ENCODE peak calls at places on chromosomes 7 and 10, in four cellular contexts. L is K562, P is HepG2, O is GM12878. I is an unnamed sample.

GRCh38 chr7:106773228-106773627 is 91.9 kb upstream of the PIK3CG start:
- DNase-seq in O (no peak), P (no peak), L (no peak), I (no peak)

GRCh38 chr10:123463176-123463575 is 203.0 kb upstream of the GPR26 start:
- DNase-seq in P (no peak), O (no peak), L (no peak), I (no peak)

GRCh38 chr7:80725181-80725611 is 86.8 kb downstream of the CD36 start:
- DNase-seq in L (no peak), O (no peak), P (no peak), I (no peak)

GRCh38 chr10:3772349-3773222 is 12.4 kb downstream of the KLF6 start:
- DNase-seq in P (no peak), L (no peak), O (no peak), I (no peak)

GRCh38 chr7:121503039-121503438 is 106.9 kb upstream of the FAM3C start:
- DNase-seq in O (no peak), P (no peak), L (no peak), I (no peak)

GRCh38 chr10:42809670-42810069 is 27.1 kb downstream of the BMS1 start:
- DNase-seq in P (no peak), L (no peak), O (no peak), I (no peak)

GRCh38 chr10:29306688-29307087 is 17.8 kb downstream of the LYZL1 start:
- DNase-seq in L (no peak), O (no peak), P (no peak), I (no peak)

GRCh38 chr7:140284062-140284461 is 107.3 kb upstream of the KDM7A start:
- DNase-seq in L (no peak), P (no peak), O (no peak), I (no peak)

GRCh38 chr7:101728128-101728527 is 89.3 kb upstream of the CUX1 start:
- DNase-seq in O (no peak), P (no peak), L (no peak), I (no peak)

GRCh38 chr10:110523736-110524135 is 26.0 kb downstream of the DUSP5 start:
- DNase-seq in L (no peak), O (no peak), P (no peak), I (no peak)

GRCh38 chr10:46526682-46527038 is 29.8 kb downstream of the GPRIN2 start:
- DNase-seq in O (no peak), L (no peak), P (no peak), I (peak)

GRCh38 chr10:117320050-117320665 is 55.1 kb downstream of the PDZD8 start:
- DNase-seq in L (peak), O (no peak), P (peak), I (peak)

GRCh38 chr10:17387861-17388503 is 66.4 kb downstream of the ST8SIA6 start:
- DNase-seq in L (no peak), O (no peak), P (peak), I (no peak)

GRCh38 chr10:63628526-63629362 is 107.5 kb downstream of the REEP3 start:
- DNase-seq in L (peak), O (peak), P (peak), I (no peak)

GRCh38 chr10:30052062-30052461 is 7.3 kb downstream of the JCAD start:
- DNase-seq in L (no peak), O (no peak), P (no peak), I (no peak)

GRCh38 chr10:31693499-31693898 is 235.1 kb downstream of the ARHGAP12 start:
- DNase-seq in L (no peak), O (no peak), P (no peak), I (no peak)

GRCh38 chr7:153087498-153087897 is 327.9 kb downstream of the ACTR3B start:
- DNase-seq in P (no peak), L (peak), O (no peak), I (no peak)

GRCh38 chr7:142876991-142877910 is 8.3 kb downstream of the TRPV6 start:
- DNase-seq in L (no peak), O (no peak), P (no peak), I (no peak)

GRCh38 chr7:32163911-32164310 is 93.7 kb upstream of the PDE1C start:
- DNase-seq in P (no peak), L (no peak), O (no peak), I (no peak)

GRCh38 chr10:31142026-31142425 is 110.4 kb upstream of the ZNF438 start:
- DNase-seq in O (no peak), P (no peak), L (no peak), I (no peak)

GRCh38 chr7:131370523-131370968 is 42.9 kb downstream of the MKLN1 start:
- DNase-seq in O (peak), L (peak), P (no peak), I (no peak)

GRCh38 chr10:132616995-132617780 is 79.6 kb downstream of the INPP5A start:
- DNase-seq in L (no peak), P (no peak), O (no peak), I (no peak)

GRCh38 chr7:22387583-22387982 is 30.6 kb upstream of the RAPGEF5 start:
- DNase-seq in L (no peak), O (no peak), P (no peak), I (no peak)

GRCh38 chr10:79065091-79065551 is 3.6 kb upstream of the ZMIZ1 start:
- DNase-seq in O (no peak), P (no peak), L (no peak), I (no peak)
- TF ChIP-seq POLR2A in O (no peak), P (no peak), L (no peak), I (no peak)

GRCh38 chr10:24385776-24386175 is 176.8 kb downstream of the KIAA1217 start:
- DNase-seq in P (no peak), O (no peak), L (no peak), I (no peak)
- TF ChIP-seq CEBPB in P (no peak), O (no peak), L (no peak), I (no peak)

DNA sequence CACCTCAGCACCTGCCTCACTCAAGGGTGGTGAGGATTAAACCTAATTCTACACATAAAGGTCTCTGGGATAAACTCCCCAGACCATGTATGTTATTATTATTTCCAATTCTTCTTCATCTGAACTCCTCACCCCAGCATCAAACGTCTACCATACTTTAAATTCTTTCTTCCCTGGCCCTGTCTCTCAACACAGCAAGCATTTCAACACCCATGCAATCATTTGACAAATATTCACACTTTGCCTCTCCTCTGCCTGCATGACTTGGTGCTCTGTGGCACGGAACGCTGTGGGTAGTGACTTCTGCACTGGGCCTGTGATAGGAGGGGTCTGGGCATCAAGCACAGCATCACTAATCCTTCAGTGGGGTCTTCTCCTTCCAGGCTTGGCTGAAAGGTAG is 490.8 kb downstream of the TNS3 start:
- DNase-seq in O (no peak), P (no peak), L (no peak), I (no peak)
- TF ChIP-seq POLR2AphosphoS2 in O (no peak), P (no peak), L (no peak), I (no peak)

GRCh38 chr7:6026011-6026819 is 5.0 kb upstream of the ANKRD61 start:
- DNase-seq in O (peak), L (peak), P (peak), I (peak)
- TF ChIP-seq POLR2A in O (no peak), L (no peak), P (no peak), I (no peak)

GRCh38 chr7:66957595-66958290 is 36.7 kb downstream of the TMEM248 start:
- DNase-seq in O (no peak), P (no peak), L (no peak), I (no peak)
- TF ChIP-seq CEBPB in O (no peak), P (no peak), L (no peak), I (no peak)

GRCh38 chr7:8051998-8052397 is 83.4 kb downstream of the GLCCI1 start:
- DNase-seq in L (no peak), P (no peak), O (no peak), I (no peak)
- TF ChIP-seq POLR2AphosphoS2 in L (no peak), P (no peak), O (no peak), I (no peak)